ENCODE peak calls at places on chromosomes 7 and 10, in five cellular contexts. C is HCT116, L is HepG2, B is K562, O is H1. F is an unnamed sample.

GRCh38 chr7:36157506-36158320 is 4.7 kb downstream of the EEPD1 start:
- DNase-seq in L (peak; percentile 74), C (no peak), O (no peak), B (no peak), F (no peak)

GRCh38 chr7:50436133-50436802 is 13.9 kb downstream of the FIGNL1 start:
- DNase-seq in C (no peak), O (no peak), L (no peak), B (no peak), F (no peak)

GRCh38 chr10:132335189-132336063 is 3.4 kb downstream of the LRRC27 start:
- DNase-seq in C (no peak), L (peak; percentile 95), B (peak; percentile 62), O (no peak), F (peak; percentile 65)

GRCh38 chr10:127150136-127150535 is 46.3 kb downstream of the INSYN2A start:
- DNase-seq in B (no peak), C (peak; percentile 27), O (no peak), L (no peak), F (no peak)

GRCh38 chr7:23136216-23136615 is 30.6 kb downstream of the KLHL7 start:
- DNase-seq in O (no peak), C (no peak), L (no peak), B (no peak), F (no peak)

GRCh38 chr10:3828404-3829192 is 43.6 kb upstream of the KLF6 start:
- DNase-seq in B (peak; percentile 32), C (no peak), O (no peak), L (no peak), F (no peak)

GRCh38 chr10:69215405-69216176 is 4.5 kb upstream of the HKDC1 start:
- DNase-seq in C (no peak), O (no peak), B (no peak), L (no peak), F (no peak)

GRCh38 chr7:148687555-148687954 is 11.1 kb upstream of the CUL1 start:
- DNase-seq in O (no peak), C (no peak), B (no peak), L (no peak), F (no peak)

GRCh38 chr7:148558914-148559313 is 31.7 kb upstream of the C7orf33 start:
- DNase-seq in C (no peak), L (no peak), B (no peak), O (no peak), F (no peak)

GRCh38 chr10:12193193-12193592 is 2.5 kb downstream of the NUDT5 start:
- DNase-seq in L (no peak), C (no peak), B (no peak), O (no peak), F (no peak)

GRCh38 chr7:70573202-70573810 is 558.6 kb upstream of the GALNT17 start:
- DNase-seq in O (no peak), B (no peak), L (no peak), C (no peak), F (no peak)

GRCh38 chr7:19958309-19958896 is 185.0 kb upstream of the TMEM196 start:
- DNase-seq in B (no peak), O (no peak), C (peak; percentile 95), L (peak; percentile 1), F (no peak)

DNA sequence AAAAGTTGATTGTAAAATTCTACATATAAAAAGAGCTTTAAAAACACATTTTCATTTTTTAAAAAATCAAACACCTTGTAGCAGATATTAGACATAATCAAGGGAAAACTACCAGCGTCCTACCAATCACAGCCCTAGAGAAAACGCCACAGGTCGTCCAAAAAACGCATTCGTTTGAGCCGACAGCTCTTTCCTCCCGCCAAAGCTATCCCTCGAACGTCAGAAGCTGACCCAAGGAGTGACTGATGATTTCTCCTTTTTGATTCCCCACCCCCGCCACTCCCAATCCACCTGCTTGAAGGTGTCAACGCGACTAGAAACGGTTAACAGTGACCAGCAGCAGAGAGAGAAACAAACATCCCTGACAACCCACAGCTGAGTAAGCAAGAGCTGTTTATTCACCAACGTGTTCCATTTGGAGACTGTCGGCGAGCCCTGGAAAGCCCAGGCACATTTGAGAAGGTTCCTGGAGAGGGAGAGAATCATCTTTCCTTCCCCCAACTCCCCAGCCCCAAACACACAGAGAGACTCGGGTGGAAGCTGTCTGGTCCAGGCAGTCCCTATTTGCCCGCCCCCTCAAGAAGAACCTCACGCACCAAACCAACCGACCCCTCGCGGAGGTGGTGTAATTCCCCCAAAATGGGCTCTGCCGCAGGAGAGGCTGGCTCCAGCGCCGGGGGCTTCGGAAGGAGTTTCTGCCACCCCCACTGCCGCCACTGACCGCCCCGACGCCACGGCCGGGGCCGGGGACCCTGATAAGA is 622 bp downstream of the CPEB3 start:
- DNase-seq in B (peak; percentile 15), O (no peak), C (peak; percentile 32), L (peak; percentile 23), F (no peak)
- TF ChIP-seq SIN3A in B (no peak), O (peak; percentile 90), C (no peak), L (peak; percentile 76), F (no peak)

GRCh38 chr10:78390817-78391216 is 357.2 kb downstream of the RPS24 start:
- DNase-seq in C (no peak), O (no peak), L (no peak), B (no peak), F (no peak)

GRCh38 chr10:78393094-78393493 is 359.4 kb downstream of the RPS24 start:
- DNase-seq in L (no peak), B (no peak), O (no peak), C (no peak), F (no peak)

GRCh38 chr10:78389419-78389818 is 355.8 kb downstream of the RPS24 start:
- DNase-seq in L (no peak), O (no peak), C (no peak), B (no peak), F (no peak)

GRCh38 chr10:78388331-78389050 is 354.8 kb downstream of the RPS24 start:
- DNase-seq in B (no peak), C (no peak), L (no peak), O (no peak), F (no peak)

GRCh38 chr10:78390051-78390450 is 356.4 kb downstream of the RPS24 start:
- DNase-seq in L (no peak), B (no peak), C (no peak), O (no peak), F (no peak)
- TF ChIP-seq ZNF274 in L (no peak), B (no peak), C (no peak), O (no peak), F (no peak)

GRCh38 chr7:150340024-150340749 is 1.2 kb downstream of the RARRES2 start:
- DNase-seq in O (no peak), L (peak; percentile 56), B (peak; percentile 61), C (no peak), F (no peak)

GRCh38 chr7:150340875-150341262 is 560 bp downstream of the RARRES2 start:
- DNase-seq in C (no peak), B (peak; percentile 19), L (no peak), O (no peak), F (no peak)

GRCh38 chr7:150343225-150343624 is 1.8 kb upstream of the RARRES2 start:
- DNase-seq in L (no peak), O (no peak), B (no peak), C (no peak), F (no peak)

GRCh38 chr7:150342119-150342405 is 633 bp upstream of the RARRES2 start:
- DNase-seq in C (no peak), L (no peak), B (no peak), O (no peak), F (no peak)

GRCh38 chr7:150341263-150342118 is at the start of gene RARRES2:
- DNase-seq in L (peak; percentile 49), B (peak; percentile 58), O (peak; percentile 74), C (no peak), F (no peak)
- TF ChIP-seq ATF3 in L (peak; percentile 19), B (no peak), O (no peak), C (no peak), F (no peak)

GRCh38 chr7:113100091-113100723 is 13.6 kb upstream of the GPR85 start:
- DNase-seq in B (no peak), L (no peak), C (no peak), O (no peak), F (no peak)
- TF ChIP-seq SIN3A in B (no peak), L (no peak), C (no peak), O (no peak), F (no peak)

DNA sequence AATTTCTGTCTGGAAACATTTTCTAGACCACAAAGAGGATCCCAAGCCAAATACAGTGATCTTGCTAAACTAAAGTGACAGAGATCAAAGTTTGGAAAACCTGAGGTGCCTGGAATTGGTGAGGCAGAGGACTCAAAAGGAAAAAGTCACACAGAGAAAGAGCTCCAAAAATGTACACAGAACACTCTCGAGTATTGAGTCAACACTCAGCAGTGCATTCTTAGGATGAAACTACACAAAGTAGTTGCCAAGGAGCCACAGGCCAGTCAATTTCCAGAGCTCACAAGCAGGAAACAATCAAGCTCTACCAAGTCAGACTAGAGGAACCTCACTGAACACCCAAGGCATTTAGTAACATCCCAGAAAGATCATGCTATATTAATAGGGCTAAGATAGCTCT is 61.3 kb downstream of the MICU1 start:
- DNase-seq in B (no peak), C (no peak), L (no peak), O (no peak), F (no peak)
- TF ChIP-seq ZNF274 in B (no peak), C (no peak), L (no peak), O (no peak), F (no peak)

F was measured in GM12878.